ENCODE peak calls at places on chromosome 17, in seven cellular contexts. X, G, B, T, L, V and N are unnamed samples.

GRCh38 chr17:80817861-80818260 is 173.8 kb upstream of the CHMP6 start:
- DNase-seq in L (no peak), X (no peak), V (no peak), G (no peak), T (no peak), B (no peak), N (no peak)

GRCh38 chr17:50800196-50800700 is 32.9 kb upstream of the ANKRD40CL start:
- DNase-seq in V (no peak), B (no peak), T (no peak), X (no peak), G (no peak), L (no peak), N (no peak)

GRCh38 chr17:37458805-37459204 is 30.9 kb upstream of the DUSP14 start:
- DNase-seq in X (no peak), B (no peak), T (no peak), V (no peak), G (no peak), L (no peak), N (no peak)

GRCh38 chr17:81646869-81647600 is 9.3 kb downstream of the PDE6G start:
- DNase-seq in L (no peak), G (no peak), V (no peak), T (no peak), B (peak; percentile 15), X (no peak), N (no peak)

GRCh38 chr17:50397919-50398285 is 579 bp upstream of the LRRC59 start:
- DNase-seq in V (no peak), X (no peak), G (no peak), L (no peak), T (no peak), B (peak; percentile 29), N (no peak)

GRCh38 chr17:12510535-12510934 is 155.2 kb upstream of the MYOCD start:
- DNase-seq in B (no peak), X (no peak), V (no peak), G (no peak), T (no peak), L (no peak), N (no peak)

GRCh38 chr17:19364699-19365498 is 2.4 kb upstream of the B9D1 start:
- DNase-seq in T (no peak), G (no peak), V (no peak), B (peak; percentile 90), X (no peak), L (no peak), N (no peak)

GRCh38 chr17:64099543-64099942 is 30.4 kb downstream of the ERN1 start:
- DNase-seq in V (no peak), T (no peak), X (no peak), L (no peak), B (no peak), G (no peak), N (no peak)